ENCODE peak calls at places on chromosomes 16 and 17, in five cellular contexts. One of them, this sample, is unnamed.

GRCh38 chr17:75412455-75413317 is 7.2 kb upstream of the GRB2 start:
- DNase-seq in T-cell: peak; percentile 59
- DNase-seq in lower leg skin: peak; percentile 41
- DNase-seq in tibial artery: peak; percentile 74
- DNase-seq in cardiac muscle cell: peak; percentile 76
- DNase-seq in this sample: no peak

GRCh38 chr16:66521951-66522771 is 27.8 kb downstream of the TK2 start:
- DNase-seq in cardiac muscle cell: no peak
- DNase-seq in lower leg skin: no peak
- DNase-seq in tibial artery: no peak
- DNase-seq in T-cell: peak; percentile 50
- DNase-seq in this sample: no peak

GRCh38 chr17:67449065-67449464 is 72.0 kb downstream of the PITPNC1 start:
- DNase-seq in T-cell: no peak
- DNase-seq in tibial artery: no peak
- DNase-seq in lower leg skin: no peak
- DNase-seq in cardiac muscle cell: no peak
- DNase-seq in this sample: no peak

GRCh38 chr17:49987681-49988441 is 7.2 kb downstream of the DLX3 start:
- DNase-seq in tibial artery: peak; percentile 71
- DNase-seq in T-cell: no peak
- DNase-seq in cardiac muscle cell: no peak
- DNase-seq in lower leg skin: no peak
- DNase-seq in this sample: no peak

GRCh38 chr16:75566889-75567255 is 693 bp downstream of the GABARAPL2 start:
- DNase-seq in T-cell: no peak
- DNase-seq in lower leg skin: no peak
- DNase-seq in cardiac muscle cell: peak; percentile 34
- DNase-seq in tibial artery: no peak
- DNase-seq in this sample: no peak

GRCh38 chr16:23327836-23328235 is 25.7 kb downstream of the SCNN1B start:
- DNase-seq in cardiac muscle cell: no peak
- DNase-seq in T-cell: no peak
- DNase-seq in lower leg skin: no peak
- DNase-seq in tibial artery: no peak
- DNase-seq in this sample: no peak

GRCh38 chr16:88437367-88437964 is 15.6 kb upstream of the ZFPM1 start:
- DNase-seq in lower leg skin: no peak
- DNase-seq in cardiac muscle cell: peak; percentile 74
- DNase-seq in tibial artery: no peak
- DNase-seq in T-cell: peak; percentile 49
- DNase-seq in this sample: no peak

GRCh38 chr17:75063626-75064025 is 16.6 kb downstream of the KCTD2 start:
- DNase-seq in lower leg skin: no peak
- DNase-seq in cardiac muscle cell: no peak
- DNase-seq in T-cell: no peak
- DNase-seq in tibial artery: no peak
- DNase-seq in this sample: no peak

GRCh38 chr17:41419712-41420111 is 4.7 kb downstream of the KRT37 start:
- DNase-seq in T-cell: no peak
- DNase-seq in cardiac muscle cell: no peak
- DNase-seq in tibial artery: no peak
- DNase-seq in lower leg skin: peak; percentile 47
- DNase-seq in this sample: no peak

GRCh38 chr17:39701012-39701783 is 1.3 kb downstream of the ERBB2 start:
- DNase-seq in lower leg skin: no peak
- DNase-seq in tibial artery: no peak
- DNase-seq in T-cell: no peak
- DNase-seq in cardiac muscle cell: no peak
- DNase-seq in this sample: no peak

GRCh38 chr17:8935194-8935593 is 30.3 kb downstream of the PIK3R5 start:
- DNase-seq in tibial artery: no peak
- DNase-seq in lower leg skin: no peak
- DNase-seq in cardiac muscle cell: no peak
- DNase-seq in T-cell: peak; percentile 52
- DNase-seq in this sample: no peak